ENCODE peak calls at places on chromosomes 3 and 15, in six cellular contexts. B is B cell; D is glutamatergic neuron; K is progenitor cell of endocrine pancreas; C is CD8-positive, alpha-beta T cell; R is HCT116. E is an unnamed sample.

GRCh38 chr15:38028869-38029268 is 94.4 kb downstream of the TMCO5A start:
- DNase-seq in B (no peak), R (no peak), D (no peak), C (no peak), K (no peak), E (no peak)

GRCh38 chr15:101150723-101151040 is 101.2 kb downstream of the CHSY1 start:
- DNase-seq in K (no peak), C (no peak), B (no peak), D (no peak), R (no peak), E (no peak)

GRCh38 chr3:79870006-79870620 is 102.3 kb upstream of the ROBO1 start:
- DNase-seq in K (no peak), D (no peak), C (no peak), B (no peak), R (no peak), E (no peak)

GRCh38 chr3:8864570-8865350 is 95.3 kb upstream of the OXTR start:
- DNase-seq in C (no peak), D (no peak), B (no peak), K (no peak), R (no peak), E (no peak)

GRCh38 chr3:52015431-52016256 is 19.9 kb upstream of the RPL29 start:
- DNase-seq in K (no peak), R (no peak), B (no peak), C (no peak), D (no peak), E (no peak)

GRCh38 chr15:68054658-68055223 is 626 bp downstream of the PIAS1 start:
- DNase-seq in R (no peak), K (peak), D (peak), B (no peak), C (peak), E (peak)

GRCh38 chr3:97932387-97932801 is 39.8 kb downstream of the RIOX2 start:
- DNase-seq in C (no peak), B (no peak), D (no peak), K (no peak), R (no peak), E (no peak)

GRCh38 chr15:87365221-87365620 is 891.3 kb downstream of the NTRK3 start:
- DNase-seq in B (no peak), R (no peak), D (no peak), K (no peak), C (no peak), E (no peak)

GRCh38 chr3:55485208-55485791 is 1.8 kb downstream of the WNT5A start:
- DNase-seq in R (no peak), B (peak), K (peak), D (peak), C (peak), E (peak)

GRCh38 chr15:75693501-75694240 is 19.0 kb downstream of the CSPG4 start:
- DNase-seq in R (no peak), C (no peak), D (no peak), B (no peak), K (no peak), E (no peak)

GRCh38 chr3:108079877-108080276 is 11.0 kb downstream of the CD47 start:
- DNase-seq in C (no peak), D (no peak), R (no peak), K (no peak), B (no peak), E (no peak)

GRCh38 chr3:107654218-107654617 is 131.5 kb downstream of the BBX start:
- DNase-seq in D (no peak), K (no peak), B (no peak), R (no peak), C (no peak), E (no peak)

GRCh38 chr15:27973886-27974285 is 125.2 kb downstream of the OCA2 start:
- DNase-seq in K (no peak), D (no peak), C (no peak), R (no peak), B (no peak), E (no peak)

GRCh38 chr3:149638401-149639092 is 19.3 kb downstream of the WWTR1 start:
- DNase-seq in R (no peak), C (no peak), B (no peak), K (no peak), D (no peak), E (no peak)

GRCh38 chr15:100383302-100384107 is 41.7 kb upstream of the ADAMTS17 start:
- DNase-seq in C (no peak), R (peak), B (no peak), K (no peak), D (no peak), E (no peak)

GRCh38 chr3:60742606-60743145 is 508.6 kb downstream of the FHIT start:
- DNase-seq in K (peak), D (peak), R (no peak), B (no peak), C (no peak), E (peak)

GRCh38 chr15:63368503-63368902 is 13.1 kb downstream of the CA12 start:
- DNase-seq in D (no peak), B (no peak), R (no peak), K (no peak), C (no peak), E (no peak)

DNA sequence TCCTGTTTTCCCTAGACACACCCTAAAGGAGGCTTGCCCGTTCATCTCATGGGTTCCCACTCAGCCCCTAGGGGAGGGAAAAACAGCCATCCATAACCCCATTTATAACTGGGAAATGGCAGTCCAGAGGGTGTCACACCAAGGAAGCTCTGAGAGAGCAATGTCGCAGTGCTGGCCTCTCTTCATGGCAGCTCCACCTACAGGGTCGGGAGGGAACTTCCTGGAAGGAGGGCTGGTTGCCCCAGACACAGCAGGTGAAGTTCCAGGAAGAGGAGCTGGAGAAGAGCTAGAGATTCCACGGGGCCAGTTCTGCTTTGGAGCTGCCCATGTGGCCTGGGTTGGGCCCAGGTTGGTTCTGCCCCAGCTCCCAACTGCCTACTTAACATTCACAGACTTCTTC is 22.3 kb upstream of the LINGO1 start:
- DNase-seq in D (peak), C (no peak), B (no peak), R (peak), K (no peak), E (peak)
- TF ChIP-seq CTCF in D (peak), C (no peak), B (no peak), R (peak), K (peak), E (peak)

GRCh38 chr3:116337229-116337628 is 108.1 kb downstream of the LSAMP start:
- DNase-seq in K (no peak), R (no peak), D (no peak), C (no peak), B (no peak), E (no peak)
- TF ChIP-seq CTCF in K (peak), R (peak), D (peak), C (no peak), B (no peak), E (no peak)

DNA sequence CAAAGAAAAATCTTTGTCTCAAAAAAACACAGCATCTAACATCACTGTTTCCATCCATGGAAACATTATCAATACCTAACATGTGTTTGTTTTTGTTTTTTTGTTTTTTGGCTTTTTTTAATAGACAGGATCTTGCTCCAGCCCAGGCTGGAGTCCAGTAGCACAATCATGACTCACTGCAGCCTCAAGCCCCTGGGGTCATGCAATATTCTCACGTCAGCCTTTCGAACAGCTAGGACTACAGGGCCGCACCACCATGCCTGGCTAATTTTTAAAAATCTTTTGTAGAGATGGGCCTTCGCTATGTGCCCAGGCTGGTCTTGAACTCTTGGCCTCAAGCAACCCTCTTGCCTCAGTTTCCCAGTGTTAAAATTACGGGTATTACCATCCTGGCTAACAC is 52.8 kb downstream of the RAF1 start:
- DNase-seq in B (no peak), C (no peak), R (no peak), D (no peak), K (no peak), E (no peak)
- TF ChIP-seq CTCF in B (no peak), C (no peak), R (no peak), D (no peak), K (no peak), E (no peak)

DNA sequence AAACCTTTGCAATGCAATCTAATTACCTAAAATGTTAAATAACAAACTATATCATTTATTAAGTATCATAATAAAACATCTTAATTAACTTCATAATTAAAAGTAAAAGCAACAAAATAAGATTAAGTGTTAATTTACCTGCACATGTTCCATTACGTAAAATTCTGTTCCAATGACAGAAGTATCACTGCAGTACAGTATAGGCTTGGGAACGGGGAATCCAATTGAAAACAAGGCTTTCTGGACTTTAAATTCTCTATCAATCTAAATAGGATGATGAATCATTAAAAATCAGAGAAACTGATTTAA is 17.1 kb downstream of the ACAD11 start:
- DNase-seq in C (no peak), R (no peak), D (no peak), B (no peak), K (no peak), E (no peak)
- TF ChIP-seq CTCF in C (no peak), R (no peak), D (peak), B (peak), K (peak), E (no peak)

GRCh38 chr3:125075738-125076137 is 19.9 kb upstream of the HEG1 start:
- DNase-seq in D (peak), B (no peak), C (no peak), K (no peak), R (no peak), E (peak)
- TF ChIP-seq CTCF in D (peak), B (no peak), C (no peak), K (no peak), R (no peak), E (peak)

GRCh38 chr3:128484404-128485282 is 8.4 kb downstream of the GATA2 start:
- DNase-seq in D (peak), C (no peak), B (no peak), K (no peak), R (no peak), E (no peak)

GRCh38 chr3:128483657-128484403 is 9.2 kb downstream of the GATA2 start:
- DNase-seq in K (no peak), R (no peak), C (no peak), B (no peak), D (peak), E (no peak)

GRCh38 chr3:128482175-128482856 is 10.7 kb downstream of the GATA2 start:
- DNase-seq in R (no peak), K (no peak), B (no peak), D (peak), C (no peak), E (no peak)

GRCh38 chr3:128481438-128481942 is 11.5 kb downstream of the GATA2 start:
- DNase-seq in K (no peak), D (peak), C (no peak), B (no peak), R (no peak), E (peak)

DNA sequence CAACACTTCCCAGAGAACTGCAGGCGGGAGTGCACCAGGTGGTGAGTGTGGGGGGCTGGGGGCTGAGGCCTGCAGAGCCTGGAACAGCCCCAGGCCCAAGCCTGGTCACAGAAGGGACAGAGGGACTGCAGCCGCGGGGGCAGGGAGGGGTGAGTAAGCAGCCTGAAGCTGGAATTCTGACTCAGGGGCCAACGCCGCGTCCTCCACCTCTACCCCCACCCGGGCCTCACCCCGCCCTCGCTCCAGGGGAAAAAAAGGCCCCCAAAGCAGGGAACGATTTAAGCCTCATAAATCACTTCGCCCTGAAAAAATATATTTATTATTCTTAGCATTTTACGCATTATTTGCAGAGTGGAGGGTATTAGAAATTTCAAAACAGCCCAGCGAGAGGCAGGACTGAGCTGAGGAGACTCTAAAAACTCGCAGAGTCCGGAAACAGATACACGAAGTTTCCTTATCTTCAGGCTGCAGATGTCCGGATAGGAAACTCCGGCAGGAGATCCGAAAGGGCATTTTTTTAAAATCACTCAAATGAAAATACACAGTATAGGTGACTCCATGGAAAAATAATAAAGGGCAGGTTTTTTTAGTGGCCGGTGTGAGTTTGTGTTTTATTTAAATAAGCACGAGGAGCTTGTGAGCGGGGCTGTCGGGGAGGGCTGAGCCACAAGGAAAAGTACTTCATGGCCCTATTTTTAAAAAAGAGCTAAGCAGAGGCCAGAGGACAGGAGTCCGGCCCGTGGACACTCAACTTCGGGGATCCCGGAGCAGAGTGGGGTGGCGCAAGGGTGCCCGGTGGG is 9.9 kb downstream of the GATA2 start:
- DNase-seq in D (peak), R (no peak), K (no peak), C (no peak), B (no peak), E (peak)
- TF ChIP-seq CTCF in D (no peak), R (no peak), K (no peak), C (no peak), B (no peak), E (no peak)

GRCh38 chr3:38480093-38480445 is 16.1 kb upstream of the EXOG start:
- DNase-seq in R (no peak), B (no peak), C (no peak), K (no peak), D (no peak), E (no peak)
- TF ChIP-seq CTCF in R (no peak), B (no peak), C (peak), K (no peak), D (peak), E (no peak)

GRCh38 chr3:126113733-126114132 is 29.8 kb upstream of the SLC41A3 start:
- DNase-seq in B (no peak), C (no peak), D (peak), K (no peak), R (no peak), E (peak)
- TF ChIP-seq CTCF in B (peak), C (peak), D (peak), K (peak), R (peak), E (peak)

GRCh38 chr3:46368569-46368968 is 2.2 kb upstream of the CCR5 start:
- DNase-seq in K (no peak), B (peak), D (peak), R (no peak), C (peak), E (peak)
- TF ChIP-seq CTCF in K (peak), B (peak), D (no peak), R (peak), C (peak), E (peak)

E was measured in nephron progenitor cell.